ENCODE peak calls at places on chromosomes 2 and 18, in six cellular contexts. One of them, this sample, is unnamed.

GRCh38 chr2:20164061-20164733 is 60.7 kb downstream of the SDC1 start:
- DNase-seq in PC-3: peak; percentile 22
- DNase-seq in neural progenitor cell: peak; percentile 40
- DNase-seq in fibroblast of lung: peak; percentile 40
- DNase-seq in astrocyte: peak; percentile 19
- DNase-seq in HCT116: no peak
- DNase-seq in this sample: no peak

GRCh38 chr2:181104512-181105121 is 124.2 kb downstream of the UBE2E3 start:
- DNase-seq in HCT116: peak; percentile 51
- DNase-seq in fibroblast of lung: peak; percentile 58
- DNase-seq in PC-3: peak; percentile 81
- DNase-seq in astrocyte: peak; percentile 41
- DNase-seq in neural progenitor cell: peak; percentile 66
- DNase-seq in this sample: peak; percentile 48

GRCh38 chr2:165357758-165358157 is 111.7 kb upstream of the CSRNP3 start:
- DNase-seq in fibroblast of lung: peak; percentile 87
- DNase-seq in HCT116: no peak
- DNase-seq in neural progenitor cell: no peak
- DNase-seq in astrocyte: peak; percentile 85
- DNase-seq in PC-3: peak; percentile 83
- DNase-seq in this sample: peak; percentile 83

GRCh38 chr2:96508521-96509113 is 3.5 kb upstream of the NEURL3 start:
- DNase-seq in astrocyte: no peak
- DNase-seq in PC-3: no peak
- DNase-seq in HCT116: no peak
- DNase-seq in neural progenitor cell: no peak
- DNase-seq in fibroblast of lung: no peak
- DNase-seq in this sample: no peak

GRCh38 chr2:232211743-232212686 is 166.5 kb upstream of the ALPP start:
- DNase-seq in neural progenitor cell: no peak
- DNase-seq in fibroblast of lung: no peak
- DNase-seq in astrocyte: no peak
- DNase-seq in PC-3: no peak
- DNase-seq in HCT116: no peak
- DNase-seq in this sample: peak; percentile 14

GRCh38 chr2:170362895-170363582 is 185.1 kb downstream of the MYO3B start:
- DNase-seq in astrocyte: no peak
- DNase-seq in HCT116: no peak
- DNase-seq in fibroblast of lung: peak; percentile 9
- DNase-seq in neural progenitor cell: no peak
- DNase-seq in PC-3: peak; percentile 78
- DNase-seq in this sample: no peak

GRCh38 chr2:40372586-40372985 is 79.3 kb downstream of the SLC8A1 start:
- DNase-seq in neural progenitor cell: no peak
- DNase-seq in PC-3: no peak
- DNase-seq in astrocyte: no peak
- DNase-seq in HCT116: no peak
- DNase-seq in fibroblast of lung: peak; percentile 42
- DNase-seq in this sample: no peak

GRCh38 chr2:157184161-157184910 is 73.2 kb upstream of the GALNT5 start:
- DNase-seq in HCT116: no peak
- DNase-seq in fibroblast of lung: peak; percentile 72
- DNase-seq in astrocyte: peak; percentile 66
- DNase-seq in neural progenitor cell: no peak
- DNase-seq in PC-3: no peak
- DNase-seq in this sample: peak; percentile 68

GRCh38 chr18:12657048-12657848 is 659 bp downstream of the SPIRE1 start:
- DNase-seq in fibroblast of lung: peak; percentile 58
- DNase-seq in HCT116: no peak
- DNase-seq in neural progenitor cell: peak; percentile 68
- DNase-seq in astrocyte: peak; percentile 37
- DNase-seq in PC-3: peak; percentile 32
- DNase-seq in this sample: peak; percentile 30

GRCh38 chr2:167510071-167510759 is 621.9 kb downstream of the XIRP2 start:
- DNase-seq in fibroblast of lung: peak; percentile 36
- DNase-seq in astrocyte: peak; percentile 18
- DNase-seq in HCT116: no peak
- DNase-seq in neural progenitor cell: no peak
- DNase-seq in PC-3: peak; percentile 19
- DNase-seq in this sample: no peak

GRCh38 chr18:24928479-24928878 is 423.5 kb downstream of the ZNF521 start:
- DNase-seq in astrocyte: no peak
- DNase-seq in HCT116: no peak
- DNase-seq in fibroblast of lung: no peak
- DNase-seq in neural progenitor cell: no peak
- DNase-seq in PC-3: no peak
- DNase-seq in this sample: no peak

GRCh38 chr2:168160897-168161296 is 86.5 kb downstream of the STK39 start:
- DNase-seq in PC-3: peak; percentile 48
- DNase-seq in astrocyte: no peak
- DNase-seq in neural progenitor cell: peak; percentile 51
- DNase-seq in fibroblast of lung: no peak
- DNase-seq in HCT116: peak; percentile 69
- DNase-seq in this sample: no peak

GRCh38 chr2:85222792-85223191 is 89.6 kb downstream of the TCF7L1 start:
- DNase-seq in PC-3: no peak
- DNase-seq in neural progenitor cell: no peak
- DNase-seq in HCT116: no peak
- DNase-seq in astrocyte: no peak
- DNase-seq in fibroblast of lung: no peak
- DNase-seq in this sample: peak; percentile 24

GRCh38 chr2:163407296-163407695 is 328.5 kb downstream of the FIGN start:
- DNase-seq in neural progenitor cell: no peak
- DNase-seq in HCT116: no peak
- DNase-seq in fibroblast of lung: peak; percentile 8
- DNase-seq in astrocyte: peak; percentile 6
- DNase-seq in PC-3: peak; percentile 30
- DNase-seq in this sample: no peak

GRCh38 chr2:152449578-152449977 is 114.6 kb downstream of the FMNL2 start:
- DNase-seq in HCT116: no peak
- DNase-seq in astrocyte: no peak
- DNase-seq in fibroblast of lung: no peak
- DNase-seq in PC-3: no peak
- DNase-seq in neural progenitor cell: no peak
- DNase-seq in this sample: no peak

GRCh38 chr2:224645722-224646121 is 60.6 kb upstream of the CUL3 start:
- DNase-seq in astrocyte: no peak
- DNase-seq in PC-3: no peak
- DNase-seq in HCT116: no peak
- DNase-seq in neural progenitor cell: no peak
- DNase-seq in fibroblast of lung: no peak
- DNase-seq in this sample: no peak

GRCh38 chr2:47282621-47283272 is 120.2 kb upstream of the MSH2 start:
- DNase-seq in astrocyte: no peak
- DNase-seq in PC-3: no peak
- DNase-seq in HCT116: no peak
- DNase-seq in fibroblast of lung: no peak
- DNase-seq in neural progenitor cell: no peak
- DNase-seq in this sample: no peak

GRCh38 chr18:37709740-37710139 is 144.1 kb upstream of the CELF4 start:
- DNase-seq in astrocyte: no peak
- DNase-seq in fibroblast of lung: no peak
- DNase-seq in PC-3: no peak
- DNase-seq in neural progenitor cell: no peak
- DNase-seq in HCT116: no peak
- DNase-seq in this sample: no peak

GRCh38 chr2:95574506-95574905 is 17.3 kb upstream of the TRIM43 start:
- DNase-seq in HCT116: no peak
- DNase-seq in neural progenitor cell: no peak
- DNase-seq in fibroblast of lung: no peak
- DNase-seq in PC-3: no peak
- DNase-seq in astrocyte: no peak
- DNase-seq in this sample: no peak

GRCh38 chr2:9753276-9753600 is 90.0 kb upstream of the TAF1B start:
- DNase-seq in astrocyte: peak; percentile 97
- DNase-seq in PC-3: peak; percentile 94
- DNase-seq in HCT116: peak; percentile 88
- DNase-seq in fibroblast of lung: peak; percentile 98
- DNase-seq in neural progenitor cell: peak; percentile 42
- DNase-seq in this sample: peak; percentile 98

GRCh38 chr2:97726311-97727064 is 13.1 kb downstream of the ZAP70 start:
- DNase-seq in PC-3: no peak
- DNase-seq in HCT116: no peak
- DNase-seq in astrocyte: peak; percentile 39
- DNase-seq in fibroblast of lung: peak; percentile 36
- DNase-seq in neural progenitor cell: no peak
- DNase-seq in this sample: no peak

GRCh38 chr2:236177604-236177966 is 9.4 kb upstream of the GBX2 start:
- DNase-seq in fibroblast of lung: no peak
- DNase-seq in PC-3: peak; percentile 49
- DNase-seq in HCT116: peak; percentile 70
- DNase-seq in neural progenitor cell: peak; percentile 87
- DNase-seq in astrocyte: no peak
- DNase-seq in this sample: no peak

GRCh38 chr2:70520825-70521224 is 32.8 kb downstream of the TGFA start:
- DNase-seq in fibroblast of lung: no peak
- DNase-seq in HCT116: no peak
- DNase-seq in astrocyte: no peak
- DNase-seq in PC-3: peak; percentile 62
- DNase-seq in neural progenitor cell: no peak
- DNase-seq in this sample: no peak

GRCh38 chr2:165070089-165070488 is 114.8 kb upstream of the SLC38A11 start:
- DNase-seq in fibroblast of lung: peak; percentile 3
- DNase-seq in neural progenitor cell: peak; percentile 37
- DNase-seq in PC-3: no peak
- DNase-seq in HCT116: no peak
- DNase-seq in astrocyte: no peak
- DNase-seq in this sample: no peak

GRCh38 chr2:74205586-74205985 is 7.2 kb downstream of the MTHFD2 start:
- DNase-seq in PC-3: peak; percentile 78
- DNase-seq in HCT116: no peak
- DNase-seq in astrocyte: no peak
- DNase-seq in fibroblast of lung: no peak
- DNase-seq in neural progenitor cell: no peak
- DNase-seq in this sample: peak; percentile 50

DNA sequence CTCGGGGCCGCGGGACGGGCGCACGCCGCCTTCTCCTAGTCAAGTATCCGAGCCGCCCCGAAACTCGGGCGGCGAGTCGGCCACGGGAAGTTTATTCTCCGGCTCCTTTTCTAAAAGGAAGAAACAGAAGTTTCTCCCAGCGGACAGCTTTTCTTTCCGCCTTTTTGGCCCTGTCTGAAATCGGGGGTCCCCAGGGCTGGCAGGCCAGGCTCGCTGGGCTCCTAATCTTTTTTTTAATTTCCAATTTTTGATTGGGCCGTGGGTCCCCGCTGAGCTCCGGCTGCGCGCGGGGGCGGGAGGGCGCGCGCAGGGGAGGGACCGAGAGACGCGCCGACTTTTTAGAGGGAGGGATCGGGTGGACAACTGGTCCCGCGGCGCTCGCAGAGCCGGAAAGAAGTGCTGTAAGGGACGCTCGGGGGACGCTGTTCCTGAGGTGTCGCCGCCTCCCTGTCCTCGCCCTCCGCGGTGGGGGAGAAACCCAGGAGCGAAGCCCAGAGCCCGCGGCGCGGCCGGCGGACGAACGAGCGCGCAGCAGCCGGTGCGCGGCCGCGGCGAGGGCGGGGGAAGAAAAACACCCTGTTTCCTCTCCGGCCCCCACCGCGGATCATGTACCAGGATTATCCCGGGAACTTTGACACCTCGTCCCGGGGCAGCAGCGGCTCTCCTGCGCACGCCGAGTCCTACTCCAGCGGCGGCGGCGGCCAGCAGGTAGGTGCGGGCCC is 618 bp downstream of the FOSL2 start:
- DNase-seq in HCT116: no peak
- DNase-seq in astrocyte: peak; percentile 47
- DNase-seq in neural progenitor cell: peak; percentile 72
- DNase-seq in PC-3: peak; percentile 59
- DNase-seq in fibroblast of lung: peak; percentile 69
- DNase-seq in this sample: peak; percentile 69
- TF ChIP-seq EZH2 in HCT116: no peak
- TF ChIP-seq EZH2 in astrocyte: no peak
- TF ChIP-seq EZH2 in neural progenitor cell: peak; percentile 51
- TF ChIP-seq EZH2 in PC-3: no peak
- TF ChIP-seq EZH2 in fibroblast of lung: no peak
- TF ChIP-seq EZH2 in this sample: no peak

DNA sequence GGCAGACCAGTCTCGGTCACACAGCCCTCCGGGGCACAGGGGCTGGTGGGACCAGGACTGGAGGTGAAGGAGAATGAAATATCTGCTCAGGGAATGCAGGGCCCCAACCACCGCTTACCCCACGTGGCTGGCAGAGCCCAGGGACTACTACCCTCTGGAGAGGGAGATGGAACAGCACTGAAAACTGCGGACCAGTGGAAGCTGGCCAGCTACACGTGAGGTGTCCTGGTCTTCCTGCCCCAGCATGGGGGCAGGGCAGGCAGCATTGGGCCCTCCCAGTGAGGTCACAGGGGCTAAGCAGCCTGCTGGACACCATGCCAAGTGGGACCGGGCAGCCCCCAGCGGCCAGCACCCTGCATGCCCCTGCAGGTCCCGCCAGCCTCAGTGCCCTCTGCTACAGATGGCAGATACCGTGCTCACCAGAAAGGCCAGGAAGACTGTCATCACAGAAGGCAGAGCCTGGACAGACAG is 173.7 kb downstream of the HDAC4 start:
- DNase-seq in astrocyte: no peak
- DNase-seq in HCT116: no peak
- DNase-seq in fibroblast of lung: no peak
- DNase-seq in PC-3: no peak
- DNase-seq in neural progenitor cell: no peak
- DNase-seq in this sample: no peak
- H3K9ac ChIP-seq in astrocyte: no peak overlapping the region
- H3K9ac ChIP-seq in HCT116: no peak overlapping the region
- H3K9ac ChIP-seq in fibroblast of lung: no peak overlapping the region
- H3K9ac ChIP-seq in PC-3: no peak overlapping the region
- H3K9ac ChIP-seq in neural progenitor cell: no peak overlapping the region
- H3K9ac ChIP-seq in this sample: no peak overlapping the region

GRCh38 chr2:64989982-64990614 is 899 bp downstream of the SLC1A4 start:
- DNase-seq in PC-3: no peak
- DNase-seq in astrocyte: no peak
- DNase-seq in fibroblast of lung: no peak
- DNase-seq in HCT116: no peak
- DNase-seq in neural progenitor cell: peak; percentile 28
- DNase-seq in this sample: no peak
- TF ChIP-seq EZH2 in PC-3: no peak
- TF ChIP-seq EZH2 in astrocyte: no peak
- TF ChIP-seq EZH2 in fibroblast of lung: no peak
- TF ChIP-seq EZH2 in HCT116: no peak
- TF ChIP-seq EZH2 in neural progenitor cell: peak; percentile 63
- TF ChIP-seq EZH2 in this sample: no peak

DNA sequence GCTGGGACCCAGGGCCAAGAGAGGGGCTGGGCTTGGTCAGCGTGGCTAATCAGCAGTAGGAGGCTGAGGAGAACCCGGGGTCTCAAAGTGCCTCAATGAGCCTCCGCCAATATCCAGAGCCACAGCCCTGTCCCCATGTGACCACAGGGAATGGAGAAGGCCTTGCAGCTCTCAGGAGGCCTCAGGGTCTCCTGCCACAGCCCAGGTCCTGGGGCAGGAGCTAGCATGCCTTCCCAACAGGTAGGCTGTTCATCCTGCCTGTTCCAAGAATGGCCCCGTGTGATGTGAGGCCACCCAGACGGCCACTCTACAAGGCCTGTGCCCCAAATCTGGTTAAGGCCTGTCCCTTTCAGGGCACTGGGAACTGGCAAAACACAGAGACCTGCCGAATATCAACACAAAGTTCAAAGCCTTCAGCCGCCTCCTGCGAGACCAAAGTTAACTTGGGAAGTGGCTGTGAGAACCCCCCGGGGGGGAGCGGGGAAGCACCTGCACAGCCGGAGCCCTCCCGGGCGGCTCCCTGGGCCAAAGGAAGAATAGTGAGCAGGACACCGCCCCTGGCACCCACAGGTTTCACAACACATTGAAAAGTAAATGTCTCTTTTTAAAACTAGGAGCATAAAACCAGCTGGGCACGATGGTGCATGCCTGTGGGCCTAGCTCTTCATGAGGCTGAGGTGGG is 4.5 kb upstream of the LIMS2 start:
- DNase-seq in fibroblast of lung: no peak
- DNase-seq in PC-3: no peak
- DNase-seq in astrocyte: no peak
- DNase-seq in neural progenitor cell: no peak
- DNase-seq in HCT116: no peak
- DNase-seq in this sample: no peak
- H3K9ac ChIP-seq in fibroblast of lung: no peak overlapping the region
- H3K9ac ChIP-seq in PC-3: no peak overlapping the region
- H3K9ac ChIP-seq in astrocyte: no peak overlapping the region
- H3K9ac ChIP-seq in neural progenitor cell: no peak overlapping the region
- H3K9ac ChIP-seq in HCT116: no peak overlapping the region
- H3K9ac ChIP-seq in this sample: no peak overlapping the region